ENCODE peak calls at places on chromosome 19, in nine cellular contexts. E is GM12892; Q is NCI-H1105 treated with DMSO at 0.1 percent for 48 hours; A is AG08396; O is activated naive CD4-positive, alpha-beta T cell treated with anti-CD3 and anti-CD28 coated beads, Interleukin-2, amount 50 U/mL, for 16 hours; X is stimulated activated CD4-positive, alpha-beta T cell treated with anti-CD3 and anti-CD28 coated beads, Interleukin-12 subunit alpha, Interleukin-12 subunit beta, amount 100 ng/mL, for 4 hours; W is cardiac muscle cell; V is NCI-H446; S is cardiac fibroblast. B is an unnamed sample.

GRCh38 chr19:29624489-29625210 is 18.6 kb downstream of the POP4 start:
- DNase-seq in E (no peak), Q (no peak), A (no peak), O (no peak), X (no peak), W (no peak), V (no peak), S (peak), B (no peak)

GRCh38 chr19:29260477-29261317 is 47.7 kb upstream of the UQCRFS1 start:
- DNase-seq in E (no peak), Q (peak), A (peak), O (peak), X (peak), W (peak), V (peak), S (peak), B (no peak)

GRCh38 chr19:29978139-29978538 is 36.1 kb downstream of the URI1 start:
- DNase-seq in E (no peak), Q (no peak), A (no peak), O (no peak), X (no peak), W (no peak), V (no peak), S (no peak), B (no peak)

GRCh38 chr19:610801-611505 is 21.3 kb downstream of the HCN2 start:
- DNase-seq in E (peak), Q (no peak), A (peak), O (peak), X (peak), W (no peak), V (no peak), S (peak), B (peak)

GRCh38 chr19:29263305-29264080 is 50.5 kb upstream of the UQCRFS1 start:
- DNase-seq in E (no peak), Q (peak), A (peak), O (peak), X (peak), W (peak), V (peak), S (peak), B (peak)

GRCh38 chr19:51810228-51810627 is 15.3 kb downstream of the FPR3 start:
- DNase-seq in E (no peak), Q (peak), A (no peak), O (no peak), X (no peak), W (no peak), V (peak), S (peak), B (no peak)

GRCh38 chr19:10180459-10180858 is 14.3 kb downstream of the DNMT1 start:
- DNase-seq in E (no peak), Q (no peak), A (no peak), O (no peak), X (no peak), W (no peak), V (no peak), S (no peak), B (no peak)

GRCh38 chr19:38543807-38544568 is 73.8 kb downstream of the MAP4K1 start:
- DNase-seq in E (no peak), Q (peak), A (peak), O (no peak), X (no peak), W (peak), V (peak), S (peak), B (peak)

GRCh38 chr19:54389556-54389955 is 24.8 kb upstream of the LAIR1 start:
- DNase-seq in E (no peak), Q (no peak), A (no peak), O (no peak), X (no peak), W (no peak), V (no peak), S (no peak), B (no peak)

GRCh38 chr19:52601025-52601973 is 31.2 kb downstream of the ZNF701 start:
- DNase-seq in E (peak), Q (peak), A (peak), O (peak), X (peak), W (peak), V (no peak), S (peak), B (peak)

GRCh38 chr19:49592486-49593232 is 1.7 kb downstream of the PRR12 start:
- DNase-seq in E (no peak), Q (peak), A (peak), O (no peak), X (no peak), W (peak), V (peak), S (peak), B (no peak)

GRCh38 chr19:33830264-33830663 is 33.6 kb downstream of the KCTD15 start:
- DNase-seq in E (no peak), Q (no peak), A (no peak), O (no peak), X (no peak), W (no peak), V (no peak), S (no peak), B (no peak)

GRCh38 chr19:39613597-39613996 is 11.3 kb downstream of the LGALS13 start:
- DNase-seq in E (no peak), Q (no peak), A (no peak), O (no peak), X (no peak), W (no peak), V (no peak), S (no peak), B (no peak)

GRCh38 chr19:823565-824121 is 1.9 kb upstream of the PLPPR3 start:
- DNase-seq in E (no peak), Q (no peak), A (peak), O (no peak), X (no peak), W (no peak), V (no peak), S (no peak), B (no peak)

GRCh38 chr19:14540741-14541525 is 11.5 kb downstream of the TECR start:
- DNase-seq in E (no peak), Q (no peak), A (no peak), O (no peak), X (no peak), W (no peak), V (no peak), S (no peak), B (no peak)

GRCh38 chr19:32195706-32196610 is 149.5 kb upstream of the ZNF507 start:
- DNase-seq in E (no peak), Q (no peak), A (no peak), O (no peak), X (no peak), W (no peak), V (no peak), S (no peak), B (no peak)

GRCh38 chr19:32224371-32225244 is 120.8 kb upstream of the ZNF507 start:
- DNase-seq in E (peak), Q (no peak), A (peak), O (peak), X (peak), W (peak), V (peak), S (peak), B (peak)

GRCh38 chr19:28929026-28929425 is 283.9 kb downstream of the UQCRFS1 start:
- DNase-seq in E (no peak), Q (no peak), A (peak), O (no peak), X (no peak), W (no peak), V (no peak), S (peak), B (no peak)

GRCh38 chr19:19860756-19861390 is 4.8 kb upstream of the ZNF253 start:
- DNase-seq in E (no peak), Q (no peak), A (no peak), O (peak), X (peak), W (peak), V (no peak), S (no peak), B (no peak)

GRCh38 chr19:30447276-30447870 is 75.2 kb downstream of the ZNF536 start:
- DNase-seq in E (no peak), Q (no peak), A (peak), O (no peak), X (no peak), W (no peak), V (no peak), S (no peak), B (no peak)

GRCh38 chr19:49212302-49212701 is 54.7 kb downstream of the TRPM4 start:
- DNase-seq in E (no peak), Q (peak), A (no peak), O (no peak), X (no peak), W (peak), V (peak), S (peak), B (no peak)

GRCh38 chr19:46466536-46467199 is 4.7 kb downstream of the PNMA8A start:
- DNase-seq in E (no peak), Q (no peak), A (peak), O (no peak), X (no peak), W (no peak), V (no peak), S (peak), B (no peak)

GRCh38 chr19:4870025-4870700 is 2.7 kb upstream of the PLIN3 start:
- DNase-seq in E (no peak), Q (no peak), A (peak), O (no peak), X (peak), W (no peak), V (no peak), S (peak), B (no peak)

GRCh38 chr19:12996542-12997094 is 1.3 kb downstream of the NFIX start:
- DNase-seq in E (no peak), Q (no peak), A (peak), O (no peak), X (no peak), W (no peak), V (no peak), S (no peak), B (no peak)

GRCh38 chr19:3389876-3390361 is 23.5 kb downstream of the NFIC start:
- DNase-seq in E (no peak), Q (peak), A (no peak), O (no peak), X (no peak), W (peak), V (peak), S (peak), B (no peak)

GRCh38 chr19:41563847-41564514 is 12.0 kb upstream of the CEACAM21 start:
- DNase-seq in E (no peak), Q (peak), A (no peak), O (peak), X (no peak), W (no peak), V (no peak), S (no peak), B (no peak)

GRCh38 chr19:38538793-38539528 is 78.8 kb downstream of the MAP4K1 start:
- DNase-seq in E (no peak), Q (no peak), A (no peak), O (no peak), X (no peak), W (no peak), V (no peak), S (no peak), B (no peak)

GRCh38 chr19:55464669-55465068 is at the start of gene C19orf85:
- DNase-seq in E (no peak), Q (no peak), A (no peak), O (no peak), X (no peak), W (no peak), V (no peak), S (no peak), B (no peak)

GRCh38 chr19:49374665-49375434 is 11.2 kb downstream of the DKKL1 start:
- DNase-seq in E (no peak), Q (no peak), A (no peak), O (no peak), X (no peak), W (no peak), V (no peak), S (no peak), B (no peak)

GRCh38 chr19:38734426-38735256 is 9.6 kb downstream of the CAPN12 start:
- DNase-seq in E (no peak), Q (no peak), A (peak), O (no peak), X (no peak), W (no peak), V (no peak), S (no peak), B (no peak)

GRCh38 chr19:44824758-44825157 is 15.9 kb downstream of the BCAM start:
- DNase-seq in E (no peak), Q (peak), A (no peak), O (no peak), X (no peak), W (no peak), V (no peak), S (no peak), B (no peak)

GRCh38 chr19:14437578-14438140 is 4.6 kb downstream of the PKN1 start:
- DNase-seq in E (no peak), Q (no peak), A (no peak), O (no peak), X (no peak), W (no peak), V (no peak), S (peak), B (no peak)

B was measured in GM12891.